ENCODE peak calls at places on chromosomes 11 and 22, in eight cellular contexts. One of them, this sample, is unnamed.
A peak's percentile ranks its signal among the peaks of the same experiment; 100 is the strongest.

GRCh38 chr11:34789196-34789834 is 126.9 kb downstream of the APIP start:
- DNase-seq in fibroblast of lung: no peak
- DNase-seq in IMR-90: peak; percentile 4
- DNase-seq in CD4-positive, CD25-positive, alpha-beta regulatory T cell: no peak
- DNase-seq in body of pancreas: no peak
- DNase-seq in H1: no peak
- DNase-seq in tibial artery: no peak
- DNase-seq in neural progenitor cell: no peak
- DNase-seq in this sample: no peak

GRCh38 chr11:728901-729491 is 18.3 kb upstream of the TALDO1 start:
- DNase-seq in neural progenitor cell: no peak
- DNase-seq in H1: no peak
- DNase-seq in IMR-90: no peak
- DNase-seq in CD4-positive, CD25-positive, alpha-beta regulatory T cell: no peak
- DNase-seq in fibroblast of lung: no peak
- DNase-seq in body of pancreas: no peak
- DNase-seq in tibial artery: no peak
- DNase-seq in this sample: no peak

GRCh38 chr11:69261116-69261515 is 32.8 kb upstream of the MYEOV start:
- DNase-seq in CD4-positive, CD25-positive, alpha-beta regulatory T cell: no peak
- DNase-seq in body of pancreas: no peak
- DNase-seq in IMR-90: no peak
- DNase-seq in tibial artery: no peak
- DNase-seq in fibroblast of lung: no peak
- DNase-seq in neural progenitor cell: no peak
- DNase-seq in H1: no peak
- DNase-seq in this sample: no peak

GRCh38 chr11:27489092-27489491 is 16.5 kb upstream of the LGR4 start:
- DNase-seq in H1: no peak
- DNase-seq in body of pancreas: no peak
- DNase-seq in CD4-positive, CD25-positive, alpha-beta regulatory T cell: no peak
- DNase-seq in tibial artery: no peak
- DNase-seq in neural progenitor cell: no peak
- DNase-seq in IMR-90: no peak
- DNase-seq in fibroblast of lung: no peak
- DNase-seq in this sample: no peak

GRCh38 chr11:62439785-62440602 is 21.2 kb downstream of the SCGB1A1 start:
- DNase-seq in fibroblast of lung: peak; percentile 36
- DNase-seq in tibial artery: peak; percentile 72
- DNase-seq in neural progenitor cell: no peak
- DNase-seq in H1: no peak
- DNase-seq in IMR-90: peak; percentile 77
- DNase-seq in CD4-positive, CD25-positive, alpha-beta regulatory T cell: no peak
- DNase-seq in body of pancreas: no peak
- DNase-seq in this sample: no peak

GRCh38 chr22:21445437-21446127 is 21.6 kb upstream of the TMEM191C start:
- DNase-seq in tibial artery: peak; percentile 10
- DNase-seq in H1: no peak
- DNase-seq in IMR-90: no peak
- DNase-seq in neural progenitor cell: no peak
- DNase-seq in CD4-positive, CD25-positive, alpha-beta regulatory T cell: no peak
- DNase-seq in body of pancreas: no peak
- DNase-seq in fibroblast of lung: no peak
- DNase-seq in this sample: no peak

GRCh38 chr11:832529-833113 is at the start of gene CD151:
- DNase-seq in tibial artery: no peak
- DNase-seq in body of pancreas: peak; percentile 66
- DNase-seq in CD4-positive, CD25-positive, alpha-beta regulatory T cell: no peak
- DNase-seq in fibroblast of lung: no peak
- DNase-seq in neural progenitor cell: peak; percentile 87
- DNase-seq in IMR-90: peak; percentile 45
- DNase-seq in H1: no peak
- DNase-seq in this sample: peak; percentile 39

GRCh38 chr11:111574373-111575230 is 27.6 kb upstream of the SIK2 start:
- DNase-seq in IMR-90: no peak
- DNase-seq in fibroblast of lung: no peak
- DNase-seq in body of pancreas: no peak
- DNase-seq in CD4-positive, CD25-positive, alpha-beta regulatory T cell: no peak
- DNase-seq in H1: no peak
- DNase-seq in tibial artery: no peak
- DNase-seq in neural progenitor cell: no peak
- DNase-seq in this sample: no peak

GRCh38 chr11:12274558-12275197 is 102.7 kb upstream of the PARVA start:
- DNase-seq in tibial artery: peak; percentile 11
- DNase-seq in neural progenitor cell: no peak
- DNase-seq in fibroblast of lung: peak; percentile 42
- DNase-seq in H1: no peak
- DNase-seq in CD4-positive, CD25-positive, alpha-beta regulatory T cell: no peak
- DNase-seq in IMR-90: peak; percentile 73
- DNase-seq in body of pancreas: peak; percentile 10
- DNase-seq in this sample: no peak

DNA sequence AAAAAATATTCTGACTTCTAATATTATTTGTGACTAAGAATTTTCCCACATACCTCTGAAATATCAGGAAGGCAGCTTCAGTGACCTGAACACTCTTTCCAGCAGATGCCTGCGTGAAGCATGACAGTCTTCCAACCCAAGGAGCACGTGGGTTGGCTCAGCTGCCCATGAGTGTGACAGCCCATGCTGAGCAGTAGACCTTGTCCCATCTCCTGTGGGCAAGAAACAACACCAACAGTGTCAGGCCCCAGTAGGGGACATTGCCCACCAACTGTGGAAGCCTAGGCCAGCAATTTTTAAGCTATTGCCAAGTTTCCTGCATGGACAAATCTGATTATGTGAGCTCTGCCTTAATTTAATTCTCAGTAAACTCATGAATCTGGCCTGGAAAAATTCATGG is 66.4 kb upstream of the OLFML1 start:
- DNase-seq in neural progenitor cell: no peak
- DNase-seq in H1: no peak
- DNase-seq in body of pancreas: no peak
- DNase-seq in CD4-positive, CD25-positive, alpha-beta regulatory T cell: no peak
- DNase-seq in fibroblast of lung: no peak
- DNase-seq in tibial artery: no peak
- DNase-seq in IMR-90: no peak
- DNase-seq in this sample: no peak
- H3K27ac ChIP-seq in neural progenitor cell: no peak overlapping the region
- H3K27ac ChIP-seq in H1: no peak overlapping the region
- H3K27ac ChIP-seq in body of pancreas: no peak overlapping the region
- H3K27ac ChIP-seq in CD4-positive, CD25-positive, alpha-beta regulatory T cell: no peak overlapping the region
- H3K27ac ChIP-seq in fibroblast of lung: no peak overlapping the region
- H3K27ac ChIP-seq in tibial artery: no peak overlapping the region
- H3K27ac ChIP-seq in IMR-90: no peak overlapping the region
- H3K27ac ChIP-seq in this sample: no peak overlapping the region

DNA sequence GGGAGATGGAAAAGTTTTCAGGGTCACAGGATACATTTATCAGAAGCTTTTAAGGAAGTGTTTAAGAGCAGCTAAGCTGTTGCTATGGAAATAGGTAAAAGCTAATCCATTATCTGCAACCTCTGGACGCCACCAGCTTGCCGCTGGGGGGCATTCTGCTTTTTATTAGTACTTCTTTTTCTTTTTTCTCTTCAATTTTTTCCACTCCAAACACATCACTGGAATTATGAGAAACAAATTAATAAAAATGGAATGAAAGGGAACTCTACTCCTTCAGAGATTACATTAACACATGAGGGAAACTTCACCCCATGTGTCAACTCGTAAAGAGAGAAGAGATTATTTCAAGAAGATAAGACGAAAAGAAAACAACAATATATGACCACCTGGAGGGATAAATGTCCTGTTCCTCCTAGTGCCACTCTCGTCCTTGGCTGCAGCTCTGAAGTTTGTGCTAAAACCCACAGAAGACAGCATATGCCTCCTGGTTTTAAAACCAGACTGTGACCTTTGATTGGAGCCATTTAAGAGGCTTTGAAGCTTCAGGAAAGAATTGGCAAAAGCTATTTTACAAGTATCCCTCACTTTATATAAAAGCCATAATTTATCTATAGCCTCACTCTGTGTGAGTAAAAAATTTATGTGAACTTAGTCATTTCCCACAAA is 972.8 kb downstream of the OPCML start:
- DNase-seq in body of pancreas: no peak
- DNase-seq in IMR-90: no peak
- DNase-seq in H1: no peak
- DNase-seq in tibial artery: no peak
- DNase-seq in CD4-positive, CD25-positive, alpha-beta regulatory T cell: no peak
- DNase-seq in fibroblast of lung: no peak
- DNase-seq in neural progenitor cell: peak; percentile 41
- DNase-seq in this sample: no peak
- H3K9me3 ChIP-seq in body of pancreas: no peaks in the 10 kb centered on the region
- H3K9me3 ChIP-seq in IMR-90: no peaks in the 10 kb centered on the region
- H3K9me3 ChIP-seq in H1: no peaks in the 10 kb centered on the region
- H3K9me3 ChIP-seq in tibial artery: no peaks in the 10 kb centered on the region
- H3K9me3 ChIP-seq in CD4-positive, CD25-positive, alpha-beta regulatory T cell: no peaks in the 10 kb centered on the region
- H3K9me3 ChIP-seq in fibroblast of lung: no peaks in the 10 kb centered on the region
- H3K9me3 ChIP-seq in neural progenitor cell: no peaks in the 10 kb centered on the region
- H3K9me3 ChIP-seq in this sample: no peaks in the 10 kb centered on the region

DNA sequence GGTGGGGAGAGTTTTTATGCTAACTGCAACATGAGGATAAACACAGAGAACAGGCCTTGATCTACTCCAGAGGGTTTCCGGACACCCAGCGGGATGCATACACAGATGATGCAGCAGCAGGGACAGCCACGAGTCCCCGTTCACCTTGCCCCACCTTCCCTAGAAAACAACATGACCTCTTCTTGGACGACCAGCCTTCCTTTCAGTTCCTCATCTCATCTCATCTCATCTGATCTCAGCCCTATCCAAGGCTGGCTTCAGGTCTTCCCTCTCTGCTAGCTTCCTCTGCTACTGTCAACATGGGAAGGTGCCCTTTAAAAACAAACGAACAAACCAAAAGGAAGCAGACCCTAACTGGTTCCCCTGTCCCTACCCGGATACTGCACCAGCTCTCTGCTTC is 1356.2 kb downstream of the TBC1D22A start:
- DNase-seq in fibroblast of lung: no peak
- DNase-seq in neural progenitor cell: no peak
- DNase-seq in IMR-90: no peak
- DNase-seq in body of pancreas: no peak
- DNase-seq in tibial artery: no peak
- DNase-seq in CD4-positive, CD25-positive, alpha-beta regulatory T cell: no peak
- DNase-seq in H1: no peak
- DNase-seq in this sample: no peak
- H3K27ac ChIP-seq in fibroblast of lung: no peak overlapping the region
- H3K27ac ChIP-seq in neural progenitor cell: no peak overlapping the region
- H3K27ac ChIP-seq in IMR-90: no peak overlapping the region
- H3K27ac ChIP-seq in body of pancreas: no peak overlapping the region
- H3K27ac ChIP-seq in tibial artery: no peak overlapping the region
- H3K27ac ChIP-seq in CD4-positive, CD25-positive, alpha-beta regulatory T cell: no peak overlapping the region
- H3K27ac ChIP-seq in H1: no peak overlapping the region
- H3K27ac ChIP-seq in this sample: no peak overlapping the region

DNA sequence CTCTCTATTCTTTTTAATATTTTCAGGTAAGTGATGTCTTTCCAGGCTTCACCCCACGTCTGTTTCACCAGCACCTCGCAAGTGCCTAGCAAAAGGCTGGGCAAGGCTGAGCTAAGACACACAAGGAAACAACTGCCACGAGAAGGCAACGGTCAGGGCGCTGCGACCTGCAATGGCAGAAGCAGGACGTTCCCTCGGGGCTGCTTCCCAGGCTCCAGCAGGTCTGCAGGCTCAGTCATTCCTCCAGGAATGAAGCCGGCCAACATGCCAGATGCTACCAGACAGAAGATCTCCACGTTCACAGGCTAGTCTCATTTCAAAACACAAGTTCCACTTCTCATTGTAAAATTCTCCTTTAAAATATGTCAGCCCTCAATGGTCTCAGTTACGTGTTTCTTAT is 45.5 kb downstream of the CELSR1 start:
- DNase-seq in CD4-positive, CD25-positive, alpha-beta regulatory T cell: no peak
- DNase-seq in H1: no peak
- DNase-seq in IMR-90: peak; percentile 19
- DNase-seq in fibroblast of lung: no peak
- DNase-seq in body of pancreas: no peak
- DNase-seq in tibial artery: no peak
- DNase-seq in neural progenitor cell: no peak
- DNase-seq in this sample: no peak
- H3K9me3 ChIP-seq in CD4-positive, CD25-positive, alpha-beta regulatory T cell: no peaks in the 10 kb centered on the region
- H3K9me3 ChIP-seq in H1: no peaks in the 10 kb centered on the region
- H3K9me3 ChIP-seq in IMR-90: no peaks in the 10 kb centered on the region
- H3K9me3 ChIP-seq in fibroblast of lung: no peaks in the 10 kb centered on the region
- H3K9me3 ChIP-seq in body of pancreas: no peaks in the 10 kb centered on the region
- H3K9me3 ChIP-seq in tibial artery: no peaks in the 10 kb centered on the region
- H3K9me3 ChIP-seq in neural progenitor cell: no peaks in the 10 kb centered on the region
- H3K9me3 ChIP-seq in this sample: no peaks in the 10 kb centered on the region

GRCh38 chr11:88849368-88849767 is 216.4 kb downstream of the GRM5 start:
- DNase-seq in H1: no peak
- DNase-seq in CD4-positive, CD25-positive, alpha-beta regulatory T cell: no peak
- DNase-seq in IMR-90: peak; percentile 68
- DNase-seq in fibroblast of lung: peak; percentile 6
- DNase-seq in body of pancreas: no peak
- DNase-seq in tibial artery: no peak
- DNase-seq in neural progenitor cell: no peak
- DNase-seq in this sample: no peak
- H3K27ac ChIP-seq in H1: no peak overlapping the region
- H3K27ac ChIP-seq in CD4-positive, CD25-positive, alpha-beta regulatory T cell: no peak overlapping the region
- H3K27ac ChIP-seq in IMR-90: no peak overlapping the region
- H3K27ac ChIP-seq in fibroblast of lung: no peak overlapping the region
- H3K27ac ChIP-seq in body of pancreas: no peak overlapping the region
- H3K27ac ChIP-seq in tibial artery: no peak overlapping the region
- H3K27ac ChIP-seq in neural progenitor cell: no peak overlapping the region
- H3K27ac ChIP-seq in this sample: no peak overlapping the region

GRCh38 chr22:47630741-47631534 is 868.5 kb downstream of the TBC1D22A start:
- DNase-seq in H1: no peak
- DNase-seq in tibial artery: no peak
- DNase-seq in CD4-positive, CD25-positive, alpha-beta regulatory T cell: no peak
- DNase-seq in fibroblast of lung: no peak
- DNase-seq in body of pancreas: no peak
- DNase-seq in IMR-90: no peak
- DNase-seq in neural progenitor cell: no peak
- DNase-seq in this sample: no peak

GRCh38 chr22:47632646-47633045 is 870.2 kb downstream of the TBC1D22A start:
- DNase-seq in tibial artery: no peak
- DNase-seq in neural progenitor cell: no peak
- DNase-seq in fibroblast of lung: no peak
- DNase-seq in body of pancreas: no peak
- DNase-seq in IMR-90: no peak
- DNase-seq in H1: no peak
- DNase-seq in CD4-positive, CD25-positive, alpha-beta regulatory T cell: no peak
- DNase-seq in this sample: no peak

GRCh38 chr22:47631571-47632102 is 869.2 kb downstream of the TBC1D22A start:
- DNase-seq in H1: no peak
- DNase-seq in fibroblast of lung: no peak
- DNase-seq in CD4-positive, CD25-positive, alpha-beta regulatory T cell: no peak
- DNase-seq in neural progenitor cell: no peak
- DNase-seq in body of pancreas: no peak
- DNase-seq in IMR-90: no peak
- DNase-seq in tibial artery: no peak
- DNase-seq in this sample: no peak

GRCh38 chr22:47634342-47634741 is 871.9 kb downstream of the TBC1D22A start:
- DNase-seq in IMR-90: no peak
- DNase-seq in CD4-positive, CD25-positive, alpha-beta regulatory T cell: no peak
- DNase-seq in fibroblast of lung: no peak
- DNase-seq in body of pancreas: no peak
- DNase-seq in H1: no peak
- DNase-seq in tibial artery: no peak
- DNase-seq in neural progenitor cell: peak; percentile 26
- DNase-seq in this sample: no peak

GRCh38 chr22:47633111-47633510 is 870.7 kb downstream of the TBC1D22A start:
- DNase-seq in IMR-90: no peak
- DNase-seq in fibroblast of lung: no peak
- DNase-seq in H1: no peak
- DNase-seq in tibial artery: no peak
- DNase-seq in body of pancreas: no peak
- DNase-seq in neural progenitor cell: no peak
- DNase-seq in CD4-positive, CD25-positive, alpha-beta regulatory T cell: no peak
- DNase-seq in this sample: no peak
- H3K9me3 ChIP-seq in IMR-90: peaks cover 52% of the 10 kb centered on the region
- H3K9me3 ChIP-seq in fibroblast of lung: no peaks in the 10 kb centered on the region
- H3K9me3 ChIP-seq in H1: peaks cover 5% of the 10 kb centered on the region
- H3K9me3 ChIP-seq in tibial artery: peaks cover 6% of the 10 kb centered on the region
- H3K9me3 ChIP-seq in body of pancreas: no peaks in the 10 kb centered on the region
- H3K9me3 ChIP-seq in neural progenitor cell: no peaks in the 10 kb centered on the region
- H3K9me3 ChIP-seq in CD4-positive, CD25-positive, alpha-beta regulatory T cell: peaks cover 6% of the 10 kb centered on the region
- H3K9me3 ChIP-seq in this sample: peaks cover 10% of the 10 kb centered on the region